ENCODE peak calls at places on chromosomes 5 and 9, in seven cellular contexts. T is cardiac fibroblast, X is OCI-LY7, O is left ventricle myocardium inferior, B is GM12865, N is heart right ventricle, E is suprapubic skin. K is an unnamed sample.

GRCh38 chr5:134920848-134921575 is 16.1 kb downstream of the PCBD2 start:
- DNase-seq in X (no peak), O (no peak), B (no peak), E (no peak), N (no peak), T (no peak), K (no peak)

GRCh38 chr9:36091028-36091953 is 45.2 kb upstream of the GLIPR2 start:
- DNase-seq in N (no peak), O (no peak), B (no peak), X (no peak), T (peak; percentile 84), E (no peak), K (peak; percentile 82)

GRCh38 chr9:84170521-84171141 is 169.9 kb downstream of the SLC28A3 start:
- DNase-seq in B (no peak), O (peak; percentile 90), T (peak; percentile 97), N (peak; percentile 83), X (no peak), E (no peak), K (peak; percentile 99)

GRCh38 chr9:37036237-37037136 is 2.4 kb upstream of the PAX5 start:
- DNase-seq in B (peak; percentile 84), O (no peak), T (peak; percentile 36), X (peak; percentile 88), N (peak; percentile 44), E (no peak), K (peak; percentile 13)

GRCh38 chr5:52457808-52458207 is 329.9 kb upstream of the ITGA1 start:
- DNase-seq in T (no peak), X (no peak), E (no peak), N (no peak), B (no peak), O (no peak), K (no peak)

GRCh38 chr5:163565492-163565891 is 60.1 kb downstream of the MAT2B start:
- DNase-seq in N (no peak), T (peak; percentile 30), X (no peak), O (no peak), E (no peak), B (no peak), K (no peak)

GRCh38 chr9:127382541-127382940 is 14.4 kb upstream of the SLC2A8 start:
- DNase-seq in E (no peak), X (no peak), B (no peak), O (no peak), T (no peak), N (no peak), K (no peak)

GRCh38 chr9:90774682-90775081 is 26.9 kb upstream of the SYK start:
- DNase-seq in B (peak; percentile 87), O (no peak), T (no peak), E (no peak), X (peak; percentile 97), N (no peak), K (no peak)

GRCh38 chr5:32283539-32284377 is 29.0 kb downstream of the MTMR12 start:
- DNase-seq in X (no peak), T (peak; percentile 85), E (no peak), N (no peak), B (peak; percentile 65), O (no peak), K (peak; percentile 24)

GRCh38 chr9:118992813-118993747 is 376.2 kb downstream of the BRINP1 start:
- DNase-seq in B (no peak), N (no peak), T (no peak), O (no peak), E (no peak), X (no peak), K (no peak)

GRCh38 chr5:59473611-59474010 is 419.9 kb downstream of the PDE4D start:
- DNase-seq in X (no peak), N (no peak), B (no peak), O (no peak), E (no peak), T (no peak), K (no peak)

GRCh38 chr5:77973253-77973609 is 197.1 kb upstream of the TBCA start:
- DNase-seq in X (no peak), T (no peak), E (no peak), B (no peak), N (no peak), O (no peak), K (no peak)

GRCh38 chr5:95080456-95080855 is 204.4 kb downstream of the MCTP1 start:
- DNase-seq in T (peak; percentile 30), O (no peak), B (no peak), N (no peak), E (no peak), X (no peak), K (no peak)

GRCh38 chr5:27592231-27592630 is 553.8 kb upstream of the CDH9 start:
- DNase-seq in E (no peak), T (peak; percentile 27), N (no peak), X (no peak), B (no peak), O (no peak), K (no peak)

GRCh38 chr9:126399251-126399650 is 72.6 kb downstream of the MVB12B start:
- DNase-seq in N (no peak), X (no peak), T (peak; percentile 18), O (no peak), B (no peak), E (no peak), K (no peak)

GRCh38 chr5:38807570-38808461 is 38.0 kb upstream of the OSMR start:
- DNase-seq in T (peak; percentile 82), N (no peak), E (no peak), B (no peak), X (no peak), O (no peak), K (peak; percentile 62)

GRCh38 chr9:6584881-6585597 is 60.5 kb downstream of the GLDC start:
- DNase-seq in B (peak; percentile 65), E (no peak), X (peak; percentile 65), N (no peak), T (peak; percentile 64), O (no peak), K (peak; percentile 44)

GRCh38 chr9:6575324-6575758 is 70.2 kb downstream of the GLDC start:
- DNase-seq in B (peak; percentile 75), X (peak; percentile 83), O (no peak), N (no peak), E (no peak), T (no peak), K (no peak)

GRCh38 chr9:6576930-6577329 is 68.6 kb downstream of the GLDC start:
- DNase-seq in T (no peak), O (no peak), N (no peak), B (no peak), X (no peak), E (no peak), K (no peak)

DNA sequence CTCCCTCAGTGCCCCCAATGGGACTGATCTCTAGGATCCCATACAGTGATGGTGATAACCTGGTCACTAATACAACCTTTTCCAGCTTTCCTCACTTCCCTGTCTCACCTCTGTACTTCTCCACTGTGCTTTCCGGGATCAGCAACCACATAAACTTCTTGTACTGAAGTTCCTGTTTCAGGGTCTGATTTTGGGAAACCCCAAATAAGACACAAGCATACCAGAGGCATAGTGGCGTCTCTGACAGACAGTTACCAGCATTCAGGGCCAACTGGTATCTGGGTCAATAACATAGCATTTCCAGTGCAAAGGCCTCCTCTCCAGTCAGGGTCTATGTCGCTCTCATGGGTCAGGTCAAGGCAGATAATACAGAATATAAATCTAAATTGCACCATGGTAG is 64.3 kb downstream of the GLDC start:
- DNase-seq in E (no peak), N (no peak), X (no peak), B (no peak), O (no peak), T (no peak), K (no peak)
- H3K4me3 ChIP-seq in E (no peak overlapping the region), N (no peak overlapping the region), X (no peak overlapping the region), B (no peak overlapping the region), O (no peak overlapping the region), T (no peak overlapping the region), K (no peak overlapping the region)

GRCh38 chr9:134267305-134268265 is 58.7 kb upstream of the RXRA start:
- DNase-seq in E (no peak), X (no peak), T (no peak), N (peak; percentile 40), B (no peak), O (peak; percentile 56), K (no peak)
- TF ChIP-seq CTCF in E (no peak), X (peak; percentile 11), T (no peak), N (no peak), B (no peak), O (peak; percentile 42), K (peak; percentile 15)

DNA sequence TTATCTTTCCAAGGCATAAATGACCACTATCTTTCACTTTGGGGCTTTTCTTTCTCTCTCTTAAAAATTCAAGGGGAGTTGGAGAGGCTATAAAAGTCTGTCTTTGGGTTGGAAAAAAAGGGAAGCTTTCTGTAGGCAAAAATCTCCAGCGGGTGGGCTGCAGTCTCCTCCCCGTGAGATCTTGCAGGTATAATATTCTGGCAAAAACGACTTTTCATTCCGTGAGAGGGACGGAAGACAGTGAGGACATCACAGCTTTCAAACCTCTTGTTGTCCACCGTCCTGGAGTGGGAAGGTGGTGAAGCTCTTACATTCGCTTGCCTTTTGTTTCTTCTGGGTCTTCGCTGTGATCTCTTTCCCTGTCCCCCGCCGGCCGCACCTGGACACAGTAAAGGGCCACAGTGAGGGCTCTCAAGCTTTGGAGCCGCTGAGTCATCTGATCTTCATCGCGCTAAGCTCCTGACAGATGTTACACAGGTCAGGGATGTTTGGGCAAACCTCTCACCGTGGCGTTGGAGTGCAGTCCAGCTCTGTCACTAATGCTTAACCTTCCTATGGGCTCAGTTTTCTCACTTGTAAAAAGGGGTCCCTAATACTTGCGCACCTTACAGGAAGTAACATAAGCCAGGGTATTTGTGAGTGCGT is 61.9 kb upstream of the MEGF10 start:
- DNase-seq in B (no peak), T (no peak), N (no peak), E (no peak), X (no peak), O (no peak), K (no peak)
- H3K4me3 ChIP-seq in B (peak overlapping the region; percentile 71), T (no peak overlapping the region), N (peak overlapping the region; percentile 58), E (peak overlapping the region; percentile 60), X (no peak overlapping the region), O (peak overlapping the region; percentile 70), K (peak overlapping the region; percentile 62)

GRCh38 chr5:176429972-176430371 is 13.6 kb upstream of the CLTB start:
- DNase-seq in N (no peak), E (no peak), O (no peak), X (peak; percentile 52), T (no peak), B (no peak), K (no peak)
- TF ChIP-seq CTCF in N (no peak), E (no peak), O (no peak), X (peak; percentile 56), T (no peak), B (no peak), K (peak; percentile 2)

GRCh38 chr9:129886226-129887174 is 51.2 kb downstream of the USP20 start:
- DNase-seq in N (no peak), E (no peak), B (peak; percentile 83), T (peak; percentile 17), X (no peak), O (no peak), K (no peak)
- H3K4me3 ChIP-seq in N (peak overlapping the region; percentile 53), E (peak overlapping the region; percentile 44), B (peak overlapping the region; percentile 75), T (no peak overlapping the region), X (peak overlapping the region; percentile 66), O (peak overlapping the region; percentile 66), K (peak overlapping the region; percentile 39)

GRCh38 chr5:179908528-179908927 is 831 bp upstream of the TBC1D9B start:
- DNase-seq in O (no peak), X (peak; percentile 22), E (no peak), N (no peak), T (no peak), B (no peak), K (no peak)
- TF ChIP-seq CTCF in O (no peak), X (peak; percentile 49), E (no peak), N (no peak), T (no peak), B (no peak), K (no peak)